ENCODE peak calls at places on chromosomes 13 and 19, in four cellular contexts. Q, P, R and A are unnamed samples. For H3K4me1, the result is how much of the 10 kb centered on the place peaks cover.

GRCh38 chr19:34925278-34925855 is 1.3 kb upstream of the ZNF30 start:
- DNase-seq in P (no peak), R (no peak), Q (no peak), A (no peak)

GRCh38 chr13:73922728-73923393 is 211.3 kb downstream of the KLF12 start:
- DNase-seq in P (no peak), R (no peak), Q (no peak), A (no peak)

GRCh38 chr19:3360494-3361383 is 5.6 kb upstream of the NFIC start:
- DNase-seq in P (peak), Q (no peak), R (no peak), A (no peak)

GRCh38 chr13:45518525-45519235 is 53.9 kb downstream of the COG3 start:
- DNase-seq in P (no peak), Q (no peak), R (no peak), A (no peak)

GRCh38 chr19:3516675-3517207 is 10.6 kb downstream of the FZR1 start:
- DNase-seq in Q (peak), P (no peak), R (no peak), A (no peak)

GRCh38 chr13:79799049-79799448 is 318.1 kb downstream of the NDFIP2 start:
- DNase-seq in R (no peak), P (no peak), Q (no peak), A (no peak)

GRCh38 chr19:18346091-18346490 is 5.7 kb downstream of the PGPEP1 start:
- DNase-seq in P (peak), R (no peak), Q (no peak), A (no peak)

GRCh38 chr19:4987286-4987685 is 18.4 kb downstream of the KDM4B start:
- DNase-seq in Q (no peak), P (no peak), R (no peak), A (no peak)

GRCh38 chr19:29873024-29873800 is 61.4 kb downstream of the CCNE1 start:
- DNase-seq in Q (no peak), P (peak), R (no peak), A (no peak)

GRCh38 chr13:94433055-94433947 is 46.2 kb downstream of the DCT start:
- DNase-seq in P (peak), R (no peak), Q (no peak), A (peak)

GRCh38 chr13:96020155-96020575 is 33.0 kb downstream of the UGGT2 start:
- DNase-seq in Q (peak), R (peak), P (no peak), A (peak)

GRCh38 chr19:34337747-34338146 is 27.2 kb upstream of the GPI start:
- DNase-seq in Q (no peak), P (no peak), R (no peak), A (no peak)

GRCh38 chr19:42469311-42470239 is 26.8 kb upstream of the CXCL17 start:
- DNase-seq in Q (no peak), R (no peak), P (no peak), A (no peak)

GRCh38 chr19:48618916-48619691 is at the start of the genes RPL18 and SPHK2:
- DNase-seq in Q (peak), R (peak), P (peak), A (peak)

GRCh38 chr19:48616491-48617056 is 1.7 kb upstream of the FAM83E start:
- DNase-seq in P (no peak), Q (no peak), R (no peak), A (no peak)

GRCh38 chr19:48619692-48620565 is 623 bp downstream of the SPHK2 start:
- DNase-seq in R (no peak), Q (no peak), P (no peak), A (no peak)

GRCh38 chr19:48617146-48617937 is 1.6 kb downstream of the RPL18 start:
- DNase-seq in R (no peak), P (no peak), Q (no peak), A (no peak)

DNA sequence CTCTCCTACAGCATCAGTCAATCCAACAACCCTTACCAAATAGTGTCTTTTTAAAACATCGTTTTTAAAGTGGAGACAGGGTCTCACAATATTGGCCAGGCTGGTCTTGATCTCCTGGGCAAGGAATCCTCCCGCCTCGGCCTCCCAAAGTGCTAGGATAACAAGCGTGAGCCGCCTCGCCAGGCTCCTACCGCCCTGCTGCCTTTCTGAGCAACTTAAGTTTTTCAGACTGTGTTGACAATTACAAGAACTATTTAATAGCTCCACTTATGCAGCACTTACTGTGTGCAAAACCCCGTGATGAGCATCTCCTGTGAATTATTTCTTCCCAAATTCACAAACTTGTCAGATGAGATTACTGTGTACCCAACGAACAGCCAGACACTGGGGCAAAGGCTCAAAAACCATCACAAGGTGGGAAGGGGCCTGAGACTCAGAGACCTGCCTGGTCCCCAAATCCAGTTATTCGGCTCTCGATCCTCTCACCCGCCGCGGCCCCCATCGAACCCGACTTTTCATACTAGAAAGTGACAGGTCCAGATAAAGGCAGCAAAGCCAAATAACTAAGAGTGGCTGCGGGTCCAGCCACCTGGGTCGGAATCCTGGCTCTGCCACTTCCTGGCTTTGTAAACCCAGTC is 581 bp downstream of the RPL18 start:
- DNase-seq in R (no peak), P (no peak), Q (no peak), A (no peak)
- H3K4me1 ChIP-seq in R (under half), P (under half), Q (under half), A (under half)

DNA sequence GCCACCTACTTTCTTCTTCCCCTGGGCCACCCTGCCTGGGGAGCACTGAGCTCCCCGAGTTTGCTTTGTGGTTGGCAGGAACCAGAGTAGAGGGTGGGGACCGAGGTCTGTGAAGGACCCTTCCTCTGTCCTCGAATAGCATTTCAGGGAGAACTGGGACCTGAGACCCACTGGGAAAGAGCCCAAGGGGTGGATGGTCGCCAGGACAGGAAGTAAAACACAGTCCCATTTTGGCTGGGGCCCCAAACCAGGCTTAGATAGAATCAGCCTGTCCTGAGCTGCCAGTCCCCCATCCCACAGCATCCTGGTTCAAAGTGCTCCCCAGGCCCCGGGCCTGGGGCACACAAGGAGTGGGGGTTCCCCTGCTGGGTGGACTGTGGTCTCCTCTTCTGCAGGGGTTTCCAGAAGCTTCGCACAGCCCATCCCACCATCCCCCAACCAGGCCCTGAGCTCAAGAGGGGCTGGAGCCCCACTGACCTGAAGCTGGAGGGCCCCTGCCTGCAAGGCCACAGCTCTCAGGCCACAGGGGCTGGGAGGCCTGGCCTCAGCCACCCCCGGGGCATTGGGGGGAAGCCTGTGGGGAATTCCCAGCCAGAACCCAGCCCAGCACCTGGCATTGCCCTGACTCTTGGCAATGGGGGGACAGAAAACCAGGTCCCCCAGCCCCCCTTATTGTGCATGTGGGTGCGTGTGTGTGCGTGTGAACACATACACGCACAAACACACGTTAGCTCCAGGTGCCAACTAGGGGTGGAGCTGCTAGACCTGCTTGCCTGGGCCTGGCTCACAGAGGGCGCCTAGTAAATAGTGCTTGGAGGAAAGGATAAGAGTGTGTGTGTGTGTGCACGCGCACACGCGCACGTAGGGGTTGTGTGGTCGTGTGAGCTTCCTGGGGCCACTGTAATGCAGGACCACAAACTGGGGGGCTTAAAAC is 994 bp upstream of the MKNK2 start:
- DNase-seq in Q (peak), P (no peak), R (no peak), A (no peak)
- TF ChIP-seq ZNF274 in Q (no peak), P (no peak), R (no peak), A (no peak)

DNA sequence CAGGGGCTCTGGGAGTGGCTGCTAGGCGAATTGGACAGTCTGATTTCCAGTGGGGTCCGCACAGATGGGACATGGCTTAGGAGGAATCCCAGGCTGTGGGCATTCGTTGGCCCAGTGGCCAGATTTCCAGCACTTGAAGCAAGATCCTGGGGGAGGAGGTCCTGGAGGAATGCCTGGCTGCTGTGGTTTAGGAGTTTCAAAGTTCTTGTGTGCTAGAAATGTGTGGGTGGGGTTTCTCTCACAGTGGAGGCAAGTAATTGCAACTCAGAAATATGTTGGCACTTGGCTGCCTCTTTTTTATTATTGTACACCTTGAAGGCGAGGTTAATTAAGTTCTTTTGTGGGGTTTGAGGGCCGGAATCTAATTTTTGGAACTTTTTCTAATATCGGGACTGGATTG is 17.1 kb downstream of the IGFL3 start:
- DNase-seq in Q (no peak), R (no peak), P (no peak), A (no peak)
- TF ChIP-seq YY1 in Q (no peak), R (no peak), P (no peak), A (no peak)

GRCh38 chr19:6076291-6076665 is 34.0 kb downstream of the RFX2 start:
- DNase-seq in R (no peak), Q (no peak), P (no peak), A (no peak)
- H3K4me1 ChIP-seq in R (under half), Q (under half), P (under half), A (under half)

DNA sequence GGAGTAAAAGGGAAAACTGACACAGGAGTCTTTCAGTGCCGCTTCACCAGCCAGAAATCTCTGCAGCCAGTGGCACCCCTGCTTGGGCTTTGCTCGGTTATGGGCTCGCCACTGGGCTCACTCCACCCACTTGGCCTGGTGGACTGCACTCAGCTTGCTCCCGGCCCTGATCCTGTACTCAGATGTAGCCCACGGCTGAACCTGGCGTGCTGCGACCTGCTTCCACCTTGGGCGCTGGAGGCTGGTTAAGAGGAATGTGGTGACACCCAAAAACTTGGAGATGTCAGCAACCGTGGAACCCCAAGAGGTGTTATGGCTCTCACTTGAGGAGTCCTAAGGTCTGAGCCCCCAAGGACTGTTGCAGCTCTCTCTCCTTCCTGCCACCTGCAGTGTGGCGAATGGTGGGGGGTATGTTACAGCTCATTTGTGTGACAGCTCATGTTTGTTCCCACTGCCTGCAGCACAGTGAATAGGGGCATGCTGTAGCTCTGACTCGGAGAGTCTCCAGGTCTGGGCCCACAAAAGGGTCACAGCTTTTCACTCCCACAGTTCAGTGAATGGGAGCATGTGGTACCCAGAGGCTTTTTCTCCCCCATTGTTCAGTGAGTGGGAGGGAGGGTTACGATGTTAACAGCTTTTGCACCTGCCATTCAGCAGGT is 1124.5 kb upstream of the ATXN8OS start:
- DNase-seq in Q (no peak), P (no peak), R (no peak), A (no peak)
- TF ChIP-seq ZNF274 in Q (no peak), P (no peak), R (no peak), A (no peak)

DNA sequence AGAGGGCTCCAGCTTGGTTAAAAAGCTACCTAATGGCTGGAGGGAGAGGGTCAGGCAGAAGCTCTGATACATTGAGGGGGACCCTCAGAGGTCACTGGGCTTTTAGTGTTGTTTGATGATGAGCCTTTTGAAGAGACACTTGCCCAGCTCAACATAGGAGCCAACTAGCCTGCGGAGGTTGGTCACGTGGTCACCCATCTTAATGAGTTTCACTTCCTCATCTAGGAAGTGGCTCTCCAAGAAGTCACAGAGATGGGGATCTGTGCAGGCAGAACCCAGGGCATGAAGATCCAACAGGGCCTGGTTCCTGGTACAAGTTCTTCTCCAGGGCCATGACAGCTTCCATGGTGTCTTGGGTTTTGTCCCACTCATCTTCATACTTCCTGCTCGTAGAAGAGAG is 33.4 kb downstream of the IPO5 start:
- DNase-seq in Q (peak), R (no peak), P (no peak), A (no peak)
- TF ChIP-seq YY1 in Q (no peak), R (no peak), P (no peak), A (no peak)